ENCODE peak calls at places on chromosome 5, in five cellular contexts. I is GM13977; M is RWPE1; K is HTR-8/SVneo; T is stimulated activated CD8-positive, alpha-beta memory T cell treated with anti-CD3 and anti-CD28 coated beads, Interleukin-4, amount 100 ng/mL, for 48 hours. A is an unnamed sample.

GRCh38 chr5:92332039-92332438 is 948.9 kb upstream of the ARRDC3 start:
- DNase-seq in M (no peak), T (no peak), K (no peak), I (no peak), A (peak)

GRCh38 chr5:122498163-122498562 is 186.1 kb downstream of the SNCAIP start:
- DNase-seq in T (no peak), M (no peak), K (no peak), I (no peak), A (no peak)

GRCh38 chr5:151134228-151134627 is 23.4 kb downstream of the ANXA6 start:
- DNase-seq in T (no peak), I (no peak), K (no peak), M (no peak), A (peak)

GRCh38 chr5:37435261-37435660 is 56.1 kb downstream of the WDR70 start:
- DNase-seq in K (no peak), I (no peak), M (no peak), T (no peak), A (no peak)

GRCh38 chr5:91011029-91011428 is 372.1 kb downstream of the ARRDC3 start:
- DNase-seq in M (no peak), I (no peak), K (no peak), T (no peak), A (no peak)

GRCh38 chr5:151779531-151780125 is 7.9 kb downstream of the G3BP1 start:
- DNase-seq in I (no peak), K (no peak), M (no peak), T (no peak), A (no peak)

GRCh38 chr5:58462154-58462553 is 2.3 kb upstream of the PLK2 start:
- DNase-seq in M (peak), T (no peak), I (no peak), K (peak), A (peak)

GRCh38 chr5:141821430-141821925 is 56.7 kb downstream of the PCDH1 start:
- DNase-seq in I (no peak), T (no peak), K (peak), M (peak), A (peak)

GRCh38 chr5:122653087-122654017 is 121.5 kb upstream of the SNX2 start:
- DNase-seq in M (no peak), T (no peak), K (no peak), I (no peak), A (peak)

GRCh38 chr5:1430121-1430795 is 15.0 kb downstream of the SLC6A3 start:
- DNase-seq in I (no peak), T (no peak), M (no peak), K (no peak), A (no peak)

GRCh38 chr5:38450627-38451371 is 105.6 kb downstream of the LIFR start:
- DNase-seq in K (no peak), I (no peak), T (no peak), M (no peak), A (no peak)